ENCODE peak calls at places on chromosomes 4 and X, in five cellular contexts. One of them, this sample, is unnamed.

GRCh38 chr4:164700471-164700870 is 53.5 kb upstream of the SMIM31 start:
- DNase-seq in A549: peak; percentile 2
- DNase-seq in fibroblast of mammary gland: peak; percentile 4
- DNase-seq in epithelial cell of esophagus: peak; percentile 20
- DNase-seq in GM06990: peak; percentile 29
- DNase-seq in this sample: peak; percentile 47

GRCh38 chrX:105552395-105552794 is 269.9 kb upstream of the NRK start:
- DNase-seq in A549: no peak
- DNase-seq in fibroblast of mammary gland: peak; percentile 76
- DNase-seq in epithelial cell of esophagus: peak; percentile 90
- DNase-seq in GM06990: no peak
- DNase-seq in this sample: peak; percentile 1

GRCh38 chr4:37447886-37448285 is 203.3 kb downstream of the NWD2 start:
- DNase-seq in A549: no peak
- DNase-seq in fibroblast of mammary gland: no peak
- DNase-seq in epithelial cell of esophagus: no peak
- DNase-seq in GM06990: no peak
- DNase-seq in this sample: no peak

GRCh38 chr4:47326067-47326466 is 137.4 kb downstream of the COMMD8 start:
- DNase-seq in A549: no peak
- DNase-seq in fibroblast of mammary gland: no peak
- DNase-seq in epithelial cell of esophagus: no peak
- DNase-seq in GM06990: no peak
- DNase-seq in this sample: no peak

GRCh38 chr4:81790477-81790876 is 318.8 kb upstream of the RASGEF1B start:
- DNase-seq in A549: no peak
- DNase-seq in fibroblast of mammary gland: no peak
- DNase-seq in epithelial cell of esophagus: no peak
- DNase-seq in GM06990: no peak
- DNase-seq in this sample: no peak

GRCh38 chrX:14934423-14934822 is 61.2 kb downstream of the MOSPD2 start:
- DNase-seq in A549: no peak
- DNase-seq in fibroblast of mammary gland: no peak
- DNase-seq in epithelial cell of esophagus: no peak
- DNase-seq in GM06990: no peak
- DNase-seq in this sample: no peak

GRCh38 chr4:165873298-165874071 is 448 bp downstream of the TLL1 start:
- DNase-seq in A549: peak; percentile 17
- DNase-seq in fibroblast of mammary gland: peak; percentile 16
- DNase-seq in epithelial cell of esophagus: peak; percentile 50
- DNase-seq in GM06990: peak; percentile 28
- DNase-seq in this sample: no peak

GRCh38 chr4:2768921-2769336 is 12.8 kb upstream of the TNIP2 start:
- DNase-seq in A549: no peak
- DNase-seq in fibroblast of mammary gland: no peak
- DNase-seq in epithelial cell of esophagus: no peak
- DNase-seq in GM06990: no peak
- DNase-seq in this sample: no peak

GRCh38 chr4:54099959-54100606 is at the start of gene GSX2:
- DNase-seq in A549: no peak
- DNase-seq in fibroblast of mammary gland: no peak
- DNase-seq in epithelial cell of esophagus: no peak
- DNase-seq in GM06990: no peak
- DNase-seq in this sample: no peak

GRCh38 chr4:88975925-88976511 is 81.0 kb downstream of the FAM13A start:
- DNase-seq in A549: no peak
- DNase-seq in fibroblast of mammary gland: peak; percentile 66
- DNase-seq in epithelial cell of esophagus: no peak
- DNase-seq in GM06990: no peak
- DNase-seq in this sample: no peak

GRCh38 chr4:146450524-146450923 is 71.2 kb downstream of the SLC10A7 start:
- DNase-seq in A549: no peak
- DNase-seq in fibroblast of mammary gland: no peak
- DNase-seq in epithelial cell of esophagus: no peak
- DNase-seq in GM06990: peak; percentile 38
- DNase-seq in this sample: no peak

GRCh38 chrX:118528089-118528753 is 32.6 kb downstream of the DOCK11 start:
- DNase-seq in A549: no peak
- DNase-seq in fibroblast of mammary gland: no peak
- DNase-seq in epithelial cell of esophagus: no peak
- DNase-seq in GM06990: peak; percentile 61
- DNase-seq in this sample: no peak

GRCh38 chrX:49153467-49153866 is 9.1 kb upstream of the MAGIX start:
- DNase-seq in A549: no peak
- DNase-seq in fibroblast of mammary gland: no peak
- DNase-seq in epithelial cell of esophagus: no peak
- DNase-seq in GM06990: no peak
- DNase-seq in this sample: no peak

GRCh38 chrX:15072880-15073279 is 197.0 kb downstream of the ASB9 start:
- DNase-seq in A549: no peak
- DNase-seq in fibroblast of mammary gland: no peak
- DNase-seq in epithelial cell of esophagus: no peak
- DNase-seq in GM06990: no peak
- DNase-seq in this sample: no peak

GRCh38 chrX:41009816-41010187 is 75.4 kb upstream of the USP9X start:
- DNase-seq in A549: no peak
- DNase-seq in fibroblast of mammary gland: no peak
- DNase-seq in epithelial cell of esophagus: no peak
- DNase-seq in GM06990: no peak
- DNase-seq in this sample: no peak
- H3K4me3 ChIP-seq in A549: peak overlapping the region; percentile 24
- H3K4me3 ChIP-seq in fibroblast of mammary gland: peak overlapping the region; percentile 28
- H3K4me3 ChIP-seq in epithelial cell of esophagus: peak overlapping the region; percentile 18
- H3K4me3 ChIP-seq in GM06990: peak overlapping the region; percentile 20
- H3K4me3 ChIP-seq in this sample: no peak overlapping the region

GRCh38 chr4:109916003-109916399 is 3.3 kb downstream of the EGF start:
- DNase-seq in A549: no peak
- DNase-seq in fibroblast of mammary gland: no peak
- DNase-seq in epithelial cell of esophagus: no peak
- DNase-seq in GM06990: no peak
- DNase-seq in this sample: no peak
- H3K4me3 ChIP-seq in A549: no peak overlapping the region
- H3K4me3 ChIP-seq in fibroblast of mammary gland: no peak overlapping the region
- H3K4me3 ChIP-seq in epithelial cell of esophagus: no peak overlapping the region
- H3K4me3 ChIP-seq in GM06990: no peak overlapping the region
- H3K4me3 ChIP-seq in this sample: no peak overlapping the region

DNA sequence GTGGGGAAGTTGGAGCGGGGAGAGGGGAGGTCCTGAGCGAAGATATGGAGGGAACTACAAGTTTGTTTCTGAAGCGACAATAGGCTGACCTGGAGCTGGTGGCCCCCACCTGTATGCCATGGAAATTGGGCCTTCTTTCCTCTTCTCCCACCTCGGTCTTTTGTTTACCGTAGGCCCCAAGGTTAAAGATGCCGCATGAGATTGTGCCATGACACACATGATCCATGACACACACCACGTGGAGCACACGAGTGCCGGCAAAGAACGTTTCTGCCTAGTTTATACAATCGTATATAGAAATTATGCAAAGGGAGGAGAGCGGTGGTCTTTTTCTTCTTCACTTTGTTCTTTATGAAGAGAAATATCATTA is 408 bp downstream of the TMEM33 start:
- DNase-seq in A549: peak; percentile 8
- DNase-seq in fibroblast of mammary gland: peak; percentile 37
- DNase-seq in epithelial cell of esophagus: peak; percentile 59
- DNase-seq in GM06990: no peak
- DNase-seq in this sample: no peak
- H3K4me3 ChIP-seq in A549: peak overlapping the region; percentile 99
- H3K4me3 ChIP-seq in fibroblast of mammary gland: peak overlapping the region; percentile 90
- H3K4me3 ChIP-seq in epithelial cell of esophagus: peak overlapping the region; percentile 88
- H3K4me3 ChIP-seq in GM06990: peak overlapping the region; percentile 95
- H3K4me3 ChIP-seq in this sample: peak overlapping the region; percentile 70

GRCh38 chr4:175772170-175772685 is 39.8 kb downstream of the GPM6A start:
- DNase-seq in A549: no peak
- DNase-seq in fibroblast of mammary gland: no peak
- DNase-seq in epithelial cell of esophagus: no peak
- DNase-seq in GM06990: no peak
- DNase-seq in this sample: no peak
- H3K4me3 ChIP-seq in A549: no peak overlapping the region
- H3K4me3 ChIP-seq in fibroblast of mammary gland: no peak overlapping the region
- H3K4me3 ChIP-seq in epithelial cell of esophagus: no peak overlapping the region
- H3K4me3 ChIP-seq in GM06990: no peak overlapping the region
- H3K4me3 ChIP-seq in this sample: no peak overlapping the region

GRCh38 chr4:121764702-121765367 is at the start of gene SMIM43:
- DNase-seq in A549: no peak
- DNase-seq in fibroblast of mammary gland: no peak
- DNase-seq in epithelial cell of esophagus: peak; percentile 44
- DNase-seq in GM06990: peak; percentile 9
- DNase-seq in this sample: peak; percentile 14
- H3K4me3 ChIP-seq in A549: peak within 1 kb of the TSS; percentile 53
- H3K4me3 ChIP-seq in fibroblast of mammary gland: peak within 1 kb of the TSS; percentile 57
- H3K4me3 ChIP-seq in epithelial cell of esophagus: peak within 1 kb of the TSS; percentile 49
- H3K4me3 ChIP-seq in GM06990: peak within 1 kb of the TSS; percentile 33
- H3K4me3 ChIP-seq in this sample: peak within 1 kb of the TSS; percentile 38

GRCh38 chrX:103177561-103177960 is 37.3 kb upstream of the BEX4 start:
- DNase-seq in A549: no peak
- DNase-seq in fibroblast of mammary gland: no peak
- DNase-seq in epithelial cell of esophagus: no peak
- DNase-seq in GM06990: no peak
- DNase-seq in this sample: no peak
- H3K4me3 ChIP-seq in A549: no peak overlapping the region
- H3K4me3 ChIP-seq in fibroblast of mammary gland: no peak overlapping the region
- H3K4me3 ChIP-seq in epithelial cell of esophagus: no peak overlapping the region
- H3K4me3 ChIP-seq in GM06990: no peak overlapping the region
- H3K4me3 ChIP-seq in this sample: no peak overlapping the region

DNA sequence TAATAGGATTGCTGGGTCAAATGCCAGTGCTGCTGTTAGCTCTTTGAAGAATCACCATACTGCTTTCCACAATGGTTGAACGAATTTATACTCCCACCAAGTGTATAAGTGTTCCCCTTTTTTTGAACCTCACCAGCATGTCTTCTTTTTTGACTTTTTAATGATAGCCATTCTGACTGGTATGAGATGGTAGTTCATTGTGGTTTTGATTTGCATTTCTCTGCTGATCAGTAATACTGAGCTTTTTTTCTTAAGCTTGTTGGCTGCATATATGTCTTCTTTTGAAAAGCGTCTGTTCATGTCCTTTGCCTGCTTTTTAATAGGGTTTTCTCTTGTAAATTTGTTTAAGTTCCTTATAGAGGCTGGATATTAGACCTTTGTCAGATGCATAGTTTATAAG is 14.8 kb downstream of the USP38 start:
- DNase-seq in A549: no peak
- DNase-seq in fibroblast of mammary gland: no peak
- DNase-seq in epithelial cell of esophagus: no peak
- DNase-seq in GM06990: no peak
- DNase-seq in this sample: no peak
- H3K4me3 ChIP-seq in A549: no peak overlapping the region
- H3K4me3 ChIP-seq in fibroblast of mammary gland: no peak overlapping the region
- H3K4me3 ChIP-seq in epithelial cell of esophagus: no peak overlapping the region
- H3K4me3 ChIP-seq in GM06990: no peak overlapping the region
- H3K4me3 ChIP-seq in this sample: no peak overlapping the region

This sample was measured in SJSA1.